ENCODE peak calls at places on chromosome 22, in four cellular contexts. P is tibial nerve; D is naive thymus-derived CD4-positive, alpha-beta T cell; G is aorta. K is an unnamed sample.

GRCh38 chr22:40714514-40714966 is 35.3 kb downstream of the MCHR1 start:
- DNase-seq in P (no peak), D (no peak), G (peak; percentile 45), K (no peak)

GRCh38 chr22:24582111-24582814 is 10.6 kb downstream of the LRRC75B start:
- DNase-seq in P (no peak), D (no peak), G (peak; percentile 84), K (no peak)

GRCh38 chr22:16717699-16718558 is 107.3 kb downstream of the XKR3 start:
- DNase-seq in P (no peak), D (no peak), G (peak; percentile 52), K (no peak)

GRCh38 chr22:42074153-42074750 is at the start of gene PHETA2:
- DNase-seq in P (peak; percentile 37), D (peak; percentile 46), G (peak; percentile 84), K (no peak)

GRCh38 chr22:22168190-22168940 is 76.2 kb upstream of the VPREB1 start:
- DNase-seq in P (no peak), D (no peak), G (no peak), K (no peak)

GRCh38 chr22:27760474-27760873 is 41.1 kb downstream of the MN1 start:
- DNase-seq in P (no peak), D (no peak), G (peak; percentile 50), K (no peak)

GRCh38 chr22:24189249-24190158 is 8.2 kb downstream of the SUSD2 start:
- DNase-seq in P (peak; percentile 84), D (peak; percentile 47), G (peak; percentile 91), K (no peak)

GRCh38 chr22:39471421-39472141 is 14.8 kb downstream of the MGAT3 start:
- DNase-seq in P (no peak), D (peak; percentile 11), G (no peak), K (no peak)

GRCh38 chr22:19799322-19800190 is 39.0 kb downstream of the TBX1 start:
- DNase-seq in P (peak; percentile 80), D (no peak), G (peak; percentile 88), K (no peak)

GRCh38 chr22:44427506-44428470 is 70.2 kb downstream of the RTL6 start:
- DNase-seq in P (no peak), D (no peak), G (peak; percentile 51), K (no peak)

GRCh38 chr22:17773606-17774205 is 563 bp downstream of the BID start:
- DNase-seq in P (no peak), D (peak; percentile 39), G (no peak), K (no peak)

GRCh38 chr22:47612136-47612910 is 849.9 kb downstream of the TBC1D22A start:
- DNase-seq in P (no peak), D (no peak), G (no peak), K (no peak)
- H3K9me3 ChIP-seq in P (no peaks in the 10 kb centered on the region), D (no peaks in the 10 kb centered on the region), G (peaks cover 4% of the 10 kb centered on the region), K (no peaks in the 10 kb centered on the region)

GRCh38 chr22:31954535-31955326 is 10.4 kb downstream of the YWHAH start:
- DNase-seq in P (no peak), D (no peak), G (peak; percentile 82), K (no peak)
- H3K27ac ChIP-seq in P (peak overlapping the region; percentile 30), D (no peak overlapping the region), G (peak overlapping the region; percentile 32), K (peak overlapping the region; percentile 74)

GRCh38 chr22:48979482-48979881 is 848.2 kb downstream of the BRD1 start:
- DNase-seq in P (no peak), D (no peak), G (no peak), K (no peak)
- H3K9me3 ChIP-seq in P (no peaks in the 10 kb centered on the region), D (no peaks in the 10 kb centered on the region), G (no peaks in the 10 kb centered on the region), K (no peaks in the 10 kb centered on the region)

DNA sequence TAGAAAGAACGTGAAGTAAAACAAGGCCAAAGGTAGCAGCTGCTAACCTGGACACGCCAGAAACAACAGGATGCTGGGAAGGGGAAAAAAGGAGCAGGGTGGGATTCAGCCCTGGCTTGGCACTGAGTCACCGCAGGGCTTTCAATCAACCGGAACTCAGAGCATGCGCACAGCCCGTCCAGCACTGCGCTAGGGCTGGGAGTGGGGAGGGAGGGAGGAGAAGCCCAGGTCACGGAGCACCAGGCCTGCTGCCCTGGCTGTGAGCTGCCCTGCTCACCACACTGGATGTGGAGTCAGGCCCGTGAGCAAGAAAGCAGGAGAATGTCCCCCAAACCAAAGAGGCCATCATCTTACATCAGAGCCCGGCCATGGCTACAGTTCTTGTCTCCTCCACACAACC is 51.5 kb downstream of the APOL1 start:
- DNase-seq in P (no peak), D (no peak), G (no peak), K (no peak)
- H3K27ac ChIP-seq in P (no peak overlapping the region), D (no peak overlapping the region), G (peak overlapping the region; percentile 36), K (peak overlapping the region; percentile 39)

GRCh38 chr22:46262449-46263207 is 515 bp downstream of the PKDREJ start:
- DNase-seq in P (peak; percentile 52), D (no peak), G (peak; percentile 90), K (no peak)
- H3K9me3 ChIP-seq in P (no peaks in the 10 kb centered on the region), D (no peaks in the 10 kb centered on the region), G (no peaks in the 10 kb centered on the region), K (peaks cover 4% of the 10 kb centered on the region)

GRCh38 chr22:29351042-29351441 is 35.5 kb upstream of the RASL10A start:
- DNase-seq in P (no peak), D (no peak), G (no peak), K (no peak)
- H3K27ac ChIP-seq in P (no peak overlapping the region), D (no peak overlapping the region), G (no peak overlapping the region), K (no peak overlapping the region)

DNA sequence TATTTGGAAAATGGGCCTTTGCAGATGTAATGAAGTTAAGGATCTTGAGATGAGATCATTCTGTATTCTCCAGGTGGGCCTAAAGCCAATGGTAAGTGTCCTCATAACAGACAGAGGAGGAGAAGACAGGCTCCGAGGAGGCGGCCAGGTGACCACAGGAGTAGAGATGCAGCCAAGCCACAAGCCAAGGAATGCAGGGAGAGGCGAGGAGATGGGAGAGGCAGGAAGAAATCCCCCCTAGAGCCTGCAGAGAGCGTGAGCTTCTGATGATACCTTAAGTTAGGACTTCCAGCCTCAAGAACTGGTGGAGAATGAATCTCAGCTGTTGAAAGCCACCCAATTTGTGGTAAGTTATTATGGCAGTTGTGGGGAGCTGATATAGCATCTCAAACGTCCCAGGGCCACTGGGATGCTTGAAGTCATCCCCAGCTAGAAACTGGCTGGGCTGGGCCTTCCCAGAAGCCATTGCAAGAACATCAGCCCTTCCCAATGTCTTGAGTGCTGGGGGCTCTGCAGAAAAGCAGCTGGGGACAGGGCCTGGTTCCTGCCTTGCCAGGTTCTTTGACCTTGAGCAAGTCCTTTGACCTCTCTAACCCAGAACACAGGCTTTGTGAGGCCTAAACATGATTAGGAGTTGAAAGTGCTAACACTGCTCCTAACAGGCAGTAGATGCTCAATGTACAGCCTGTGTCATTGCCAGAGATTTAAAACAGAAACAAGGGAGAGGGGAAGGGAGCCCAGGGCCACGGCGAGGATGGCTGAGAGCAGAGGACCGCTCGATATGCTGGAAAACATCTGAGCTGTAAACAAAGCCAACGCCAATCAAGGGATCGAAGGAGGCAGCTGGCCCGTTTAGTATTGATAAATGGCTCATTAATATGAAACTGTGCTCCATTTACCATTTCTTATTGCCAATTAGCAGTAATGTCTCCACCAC is 632.3 kb downstream of the TBC1D22A start:
- DNase-seq in P (no peak), D (no peak), G (peak; percentile 36), K (no peak)
- H3K9me3 ChIP-seq in P (no peaks in the 10 kb centered on the region), D (no peaks in the 10 kb centered on the region), G (no peaks in the 10 kb centered on the region), K (no peaks in the 10 kb centered on the region)

DNA sequence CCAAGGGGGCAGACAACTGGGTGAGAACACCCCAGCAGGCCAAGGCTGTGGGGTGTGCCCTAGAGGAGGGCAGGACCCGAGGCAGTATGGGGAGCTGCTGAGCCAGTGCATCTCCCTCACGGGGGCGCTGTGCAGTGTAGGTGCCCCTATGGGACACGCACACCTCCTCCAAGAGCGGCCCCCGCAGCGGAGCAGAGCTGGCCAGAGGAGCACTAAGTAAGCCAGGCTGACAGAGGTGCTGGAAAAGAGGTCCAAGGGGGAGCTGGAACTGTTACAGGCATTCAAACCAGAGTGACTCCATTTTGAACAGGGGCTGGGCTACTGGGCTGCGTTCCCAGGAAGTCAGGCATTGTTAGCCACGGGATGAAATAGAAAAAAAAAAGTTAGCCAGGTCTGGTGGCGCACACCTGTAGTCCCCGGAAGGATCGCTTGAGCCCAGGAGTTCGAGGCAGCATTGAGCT is 41.8 kb downstream of the TST start:
- DNase-seq in P (peak; percentile 9), D (peak; percentile 75), G (peak; percentile 81), K (no peak)
- H3K27ac ChIP-seq in P (no peak overlapping the region), D (peak overlapping the region; percentile 77), G (no peak overlapping the region), K (no peak overlapping the region)

K was measured in esophagus squamous epithelium.